ENCODE peak calls at places on chromosomes 11 and 22, in six cellular contexts. M is H1, O is GM12878, I is GM12891, X is K562, V is HepG2. W is an unnamed sample.

GRCh38 chr11:117851852-117852251 is 24.6 kb downstream of the FXYD6 start:
- DNase-seq in M (no peak), O (no peak), V (no peak), I (no peak), X (no peak), W (no peak)

GRCh38 chr11:117437791-117438130 is 110.1 kb downstream of the CEP164 start:
- DNase-seq in M (no peak), O (no peak), V (no peak), X (no peak), I (no peak), W (no peak)

GRCh38 chr22:43481528-43482309 is 69.9 kb downstream of the MPPED1 start:
- DNase-seq in V (peak), M (no peak), X (peak), I (peak), O (no peak), W (no peak)

GRCh38 chr11:13249177-13249576 is 28.4 kb upstream of the BMAL1 start:
- DNase-seq in I (no peak), X (no peak), V (no peak), O (no peak), M (no peak), W (no peak)

GRCh38 chr11:12981879-12982531 is 27.1 kb upstream of the RASSF10 start:
- DNase-seq in M (no peak), O (no peak), I (no peak), X (no peak), V (peak), W (no peak)

GRCh38 chr22:49862408-49862776 is 8.7 kb downstream of the ZBED4 start:
- DNase-seq in O (no peak), X (no peak), M (no peak), V (no peak), I (no peak), W (no peak)

GRCh38 chr11:6567371-6567745 is 36.1 kb downstream of the RRP8 start:
- DNase-seq in X (no peak), O (no peak), M (no peak), I (no peak), V (no peak), W (no peak)

GRCh38 chr11:16607675-16608644 is 130.5 kb upstream of the C11orf58 start:
- DNase-seq in M (no peak), X (peak), I (no peak), O (no peak), V (no peak), W (no peak)

GRCh38 chr11:8699903-8700302 is 17.3 kb downstream of the RPL27A start:
- DNase-seq in M (no peak), I (no peak), X (no peak), O (no peak), V (peak), W (no peak)

GRCh38 chr11:13308704-13309103 is 31.1 kb downstream of the BMAL1 start:
- DNase-seq in O (no peak), I (no peak), M (no peak), X (no peak), V (no peak), W (no peak)

GRCh38 chr11:1880746-1881441 is 10.8 kb downstream of the PRR33 start:
- DNase-seq in X (no peak), I (peak), V (no peak), O (no peak), M (no peak), W (peak)

GRCh38 chr11:92130432-92130831 is 94.2 kb upstream of the FAT3 start:
- DNase-seq in O (no peak), M (no peak), V (no peak), X (no peak), I (no peak), W (no peak)

GRCh38 chr22:37894939-37895670 is 11.0 kb upstream of the MICALL1 start:
- DNase-seq in M (no peak), O (no peak), X (no peak), V (no peak), I (no peak), W (no peak)
- TF ChIP-seq POLR2AphosphoS5 in M (peak), O (no peak), X (no peak), V (no peak), I (no peak), W (no peak)

DNA sequence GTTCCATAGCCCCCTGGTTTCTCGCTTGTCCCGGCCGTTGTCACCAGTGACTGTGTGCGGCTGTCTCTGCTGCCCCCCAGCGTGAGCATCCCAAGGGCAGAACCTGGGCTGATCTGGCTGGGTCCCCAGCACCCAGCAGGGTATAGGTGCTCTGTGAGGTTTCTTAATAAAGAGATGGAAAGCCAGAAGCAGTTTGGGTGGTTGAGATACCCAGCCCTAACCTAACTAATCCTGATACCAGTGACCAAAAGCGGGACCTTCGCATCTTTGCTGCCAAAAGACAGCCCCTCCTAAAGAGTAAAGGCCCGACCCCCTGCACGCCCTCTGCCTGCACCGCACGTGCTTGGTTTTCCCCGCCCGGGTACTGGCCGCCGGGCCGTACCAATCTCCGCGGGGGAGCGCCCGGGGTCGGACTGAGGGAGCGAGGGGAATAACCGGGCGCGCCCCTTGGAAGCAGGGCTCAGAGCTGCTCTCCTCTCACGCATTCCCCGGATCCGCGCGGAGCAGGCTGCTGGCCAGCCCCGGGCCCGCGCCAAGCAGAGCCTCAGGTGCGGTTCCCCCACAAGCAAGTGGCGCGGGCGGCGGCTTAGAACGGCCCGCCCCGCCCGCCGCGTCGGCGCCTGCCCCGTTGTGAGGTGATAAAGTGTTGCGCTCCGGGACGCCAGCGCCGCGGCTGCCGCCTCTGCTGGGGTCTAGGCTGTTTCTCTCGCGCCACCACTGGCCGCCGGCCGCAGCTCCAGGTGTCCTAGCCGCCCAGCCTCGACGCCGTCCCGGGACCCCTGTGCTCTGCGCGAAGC is at the start of gene DGAT2:
- DNase-seq in M (peak), X (peak), I (peak), V (peak), O (peak), W (peak)
- TF ChIP-seq POLR2A in M (no peak), X (no peak), I (no peak), V (peak), O (peak), W (peak)

DNA sequence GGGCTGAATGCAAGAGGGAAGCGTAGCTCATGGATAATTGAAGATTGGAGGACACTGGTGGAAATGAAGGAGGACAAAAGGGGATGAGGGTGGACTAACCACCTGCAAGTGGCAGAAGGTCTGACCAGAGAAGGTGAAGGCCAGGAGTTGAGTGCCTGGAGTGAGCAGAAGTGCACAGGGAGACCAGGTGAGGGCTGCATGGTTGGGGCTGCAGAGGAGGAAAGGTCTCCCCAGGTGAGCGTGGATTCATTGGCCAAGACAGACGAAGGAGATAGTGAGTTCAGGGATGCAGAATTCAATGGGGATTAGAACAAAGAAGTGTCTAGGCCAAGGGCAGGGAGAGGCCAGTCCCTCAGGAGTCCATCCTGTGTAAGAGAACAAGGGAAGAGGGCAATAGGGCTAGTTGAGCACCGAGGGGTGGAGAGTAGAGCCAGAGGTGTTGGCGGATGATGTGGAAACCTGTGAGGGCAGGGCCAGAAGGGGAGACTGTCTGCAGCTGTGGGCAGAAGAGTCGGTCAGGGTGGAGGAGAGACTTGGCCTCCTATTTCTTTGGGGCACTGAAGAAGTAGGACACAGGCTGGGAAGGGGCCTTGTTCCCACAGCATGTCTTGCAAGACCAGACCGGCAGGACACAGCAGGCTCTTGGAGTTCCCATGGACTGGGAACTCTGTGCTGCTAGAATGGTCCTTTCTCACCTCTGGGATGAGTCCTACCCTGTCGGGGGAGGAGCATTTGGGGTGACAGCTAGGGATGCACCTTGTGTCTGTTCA is 6.7 kb downstream of the TRIM29 start:
- DNase-seq in M (no peak), O (no peak), X (no peak), V (no peak), I (no peak), W (no peak)
- TF ChIP-seq TAF1 in M (no peak), O (no peak), X (no peak), V (no peak), I (no peak), W (no peak)

DNA sequence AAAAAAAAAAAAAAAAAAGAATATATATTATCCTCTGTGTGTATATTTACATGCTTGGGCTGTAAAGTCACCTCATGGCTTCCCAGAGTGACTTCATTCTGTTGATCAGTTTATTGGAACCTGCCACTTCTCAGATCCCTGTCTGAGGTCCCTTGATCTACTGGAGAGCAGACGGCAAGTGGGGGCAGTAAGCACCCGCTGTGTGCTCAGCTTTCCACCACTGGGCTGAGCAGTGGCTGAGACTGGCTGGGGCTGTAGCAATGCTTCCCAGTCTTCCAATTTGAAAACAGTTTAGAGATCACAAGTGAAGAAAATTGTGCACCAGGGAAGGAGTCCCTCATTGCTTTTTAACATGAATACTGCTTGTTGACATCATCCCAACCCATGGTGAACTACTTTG is 6.9 kb upstream of the RBM4B start:
- DNase-seq in X (no peak), M (no peak), V (no peak), O (no peak), I (no peak), W (no peak)
- TF ChIP-seq POLR2AphosphoS5 in X (no peak), M (no peak), V (no peak), O (no peak), I (no peak), W (no peak)

GRCh38 chr22:21952586-21953571 is at the start of gene PPM1F:
- DNase-seq in V (peak), M (peak), X (peak), I (peak), O (peak), W (peak)
- TF ChIP-seq POLR2A in V (peak), M (no peak), X (no peak), I (no peak), O (peak), W (no peak)

GRCh38 chr11:86538223-86538548 is 134.2 kb downstream of the ME3 start:
- DNase-seq in O (no peak), X (no peak), V (no peak), I (no peak), M (no peak), W (no peak)
- TF ChIP-seq TAF1 in O (no peak), X (no peak), V (no peak), I (no peak), M (no peak), W (no peak)